ENCODE peak calls at places on chromosome 5, in four cellular contexts. K, H, E and X are unnamed samples.
A peak's percentile ranks its signal among the peaks of the same experiment; 100 is the strongest.

GRCh38 chr5:102589661-102590060 is 90.9 kb upstream of the SLCO6A1 start:
- DNase-seq in K (no peak), H (no peak), E (no peak), X (peak; percentile 24)

GRCh38 chr5:76221311-76221710 is 138.1 kb downstream of the SV2C start:
- DNase-seq in K (no peak), H (no peak), E (no peak), X (no peak)

GRCh38 chr5:143826909-143827514 is 15.1 kb downstream of the HMHB1 start:
- DNase-seq in K (peak; percentile 19), H (no peak), E (no peak), X (peak; percentile 37)

GRCh38 chr5:137758719-137759312 is 4.7 kb upstream of the HNRNPA0 start:
- DNase-seq in K (no peak), H (no peak), E (no peak), X (no peak)

GRCh38 chr5:177473461-177473991 is at the start of gene DBN1:
- DNase-seq in K (peak; percentile 89), H (no peak), E (no peak), X (no peak)

GRCh38 chr5:148619484-148619883 is 34.8 kb downstream of the HTR4 start:
- DNase-seq in K (no peak), H (no peak), E (no peak), X (no peak)

GRCh38 chr5:167840736-167841135 is 450.7 kb upstream of the WWC1 start:
- DNase-seq in K (no peak), H (no peak), E (no peak), X (no peak)

GRCh38 chr5:151068571-151069197 is 12.2 kb downstream of the TNIP1 start:
- DNase-seq in K (no peak), H (no peak), E (no peak), X (no peak)

GRCh38 chr5:107425541-107426031 is 245.2 kb downstream of the EFNA5 start:
- DNase-seq in K (no peak), H (peak; percentile 36), E (no peak), X (peak; percentile 80)

GRCh38 chr5:61416410-61416809 is 84.4 kb downstream of the ZSWIM6 start:
- DNase-seq in K (no peak), H (peak; percentile 34), E (no peak), X (no peak)

GRCh38 chr5:149134778-149135169 is 6.5 kb upstream of the ABLIM3 start:
- DNase-seq in K (no peak), H (no peak), E (no peak), X (no peak)

GRCh38 chr5:96843140-96843539 is 33.2 kb upstream of the ERAP2 start:
- DNase-seq in K (no peak), H (no peak), E (no peak), X (no peak)

GRCh38 chr5:157252741-157253465 is 13.0 kb upstream of the CYFIP2 start:
- DNase-seq in K (no peak), H (no peak), E (no peak), X (peak; percentile 18)

GRCh38 chr5:167478156-167478555 is 813.3 kb upstream of the WWC1 start:
- DNase-seq in K (no peak), H (no peak), E (peak; percentile 24), X (peak; percentile 46)

GRCh38 chr5:29042152-29042551 is 2003.8 kb upstream of the CDH9 start:
- DNase-seq in K (no peak), H (no peak), E (no peak), X (no peak)

GRCh38 chr5:95644351-95645042 is 2.1 kb upstream of the RFESD start:
- DNase-seq in K (peak; percentile 77), H (peak; percentile 72), E (no peak), X (peak; percentile 47)

GRCh38 chr5:1244976-1245375 is 19.8 kb downstream of the SLC6A18 start:
- DNase-seq in K (no peak), H (no peak), E (no peak), X (no peak)

GRCh38 chr5:74579215-74579614 is 61.3 kb downstream of the ENC1 start:
- DNase-seq in K (no peak), H (no peak), E (no peak), X (peak; percentile 95)

GRCh38 chr5:113433071-113433470 is 1.7 kb downstream of the TSSK1B start:
- DNase-seq in K (no peak), H (no peak), E (no peak), X (no peak)

GRCh38 chr5:38835887-38836286 is 9.9 kb upstream of the OSMR start:
- DNase-seq in K (no peak), H (no peak), E (no peak), X (peak; percentile 34)

GRCh38 chr5:149667084-149667826 is 62.9 kb upstream of the PPARGC1B start:
- DNase-seq in K (peak; percentile 24), H (peak; percentile 57), E (no peak), X (peak; percentile 29)

GRCh38 chr5:116411101-116411571 is 163.5 kb downstream of the SEMA6A start:
- DNase-seq in K (no peak), H (no peak), E (no peak), X (peak; percentile 32)

GRCh38 chr5:90558344-90559192 is at the start of gene ADGRV1:
- DNase-seq in K (peak; percentile 94), H (peak; percentile 86), E (no peak), X (peak; percentile 76)

GRCh38 chr5:109939109-109939682 is 249.5 kb downstream of the MAN2A1 start:
- DNase-seq in K (no peak), H (no peak), E (no peak), X (peak; percentile 42)

GRCh38 chr5:95712347-95712958 is 18.7 kb upstream of the RHOBTB3 start:
- DNase-seq in K (peak; percentile 82), H (peak; percentile 97), E (no peak), X (peak; percentile 97)

GRCh38 chr5:115396698-115397097 is 100.2 kb upstream of the CCDC112 start:
- DNase-seq in K (no peak), H (no peak), E (no peak), X (no peak)

GRCh38 chr5:155514105-155514563 is 500.6 kb downstream of the KIF4B start:
- DNase-seq in K (peak; percentile 61), H (no peak), E (no peak), X (no peak)

GRCh38 chr5:6781711-6782110 is 68.5 kb downstream of the TENT4A start:
- DNase-seq in K (no peak), H (no peak), E (no peak), X (peak; percentile 40)

GRCh38 chr5:99702565-99702964 is 773.8 kb upstream of the CHD1 start:
- DNase-seq in K (no peak), H (no peak), E (no peak), X (no peak)

GRCh38 chr5:113274836-113275414 is 159.9 kb downstream of the TSSK1B start:
- DNase-seq in K (no peak), H (no peak), E (no peak), X (no peak)

GRCh38 chr5:151221574-151221973 is 2.3 kb downstream of the CCDC69 start:
- DNase-seq in K (no peak), H (no peak), E (no peak), X (peak; percentile 33)

GRCh38 chr5:4700082-4700481 is 440.0 kb upstream of the ADAMTS16 start:
- DNase-seq in K (peak; percentile 78), H (no peak), E (peak; percentile 6), X (peak; percentile 71)

GRCh38 chr5:91383956-91384300 is 811 bp upstream of the ARRDC3 start:
- DNase-seq in K (peak; percentile 39), H (no peak), E (no peak), X (peak; percentile 28)

GRCh38 chr5:41843456-41844112 is 26.6 kb downstream of the OXCT1 start:
- DNase-seq in K (peak; percentile 82), H (peak; percentile 37), E (peak; percentile 77), X (peak; percentile 84)

GRCh38 chr5:55230086-55230629 is 3.0 kb upstream of the MCIDAS start:
- DNase-seq in K (no peak), H (no peak), E (no peak), X (no peak)

GRCh38 chr5:55232985-55233928 is at the start of gene CCNO:
- DNase-seq in K (peak; percentile 80), H (peak; percentile 70), E (peak; percentile 22), X (peak; percentile 78)

GRCh38 chr5:55231029-55231475 is 2.4 kb downstream of the CCNO start:
- DNase-seq in K (no peak), H (no peak), E (no peak), X (no peak)

GRCh38 chr5:55232194-55232984 is 1.0 kb downstream of the CCNO start:
- DNase-seq in K (peak; percentile 23), H (peak; percentile 29), E (no peak), X (peak; percentile 13)

GRCh38 chr5:55231476-55232193 is 1.8 kb downstream of the CCNO start:
- DNase-seq in K (peak; percentile 34), H (no peak), E (no peak), X (peak; percentile 12)
- TF ChIP-seq EZH2 in K (peak; percentile 39), H (no peak), E (no peak), X (peak; percentile 17)

GRCh38 chr5:141878771-141879759 is 855 bp upstream of the PCDH1 start:
- DNase-seq in K (peak; percentile 95), H (peak; percentile 86), E (peak; percentile 64), X (peak; percentile 69)
- TF ChIP-seq EZH2 in K (no peak), H (no peak), E (no peak), X (peak; percentile 81)

GRCh38 chr5:88691945-88692868 is 190.8 kb downstream of the MEF2C start:
- DNase-seq in K (no peak), H (no peak), E (no peak), X (peak; percentile 45)

GRCh38 chr5:88688981-88689661 is 193.9 kb downstream of the MEF2C start:
- DNase-seq in K (no peak), H (no peak), E (no peak), X (no peak)

GRCh38 chr5:88688242-88688959 is 194.6 kb downstream of the MEF2C start:
- DNase-seq in K (no peak), H (no peak), E (no peak), X (no peak)

GRCh38 chr5:88690619-88691560 is 192.1 kb downstream of the MEF2C start:
- DNase-seq in K (peak; percentile 84), H (peak; percentile 44), E (no peak), X (peak; percentile 64)

GRCh38 chr5:88689662-88690351 is 193.2 kb downstream of the MEF2C start:
- DNase-seq in K (no peak), H (no peak), E (no peak), X (no peak)
- TF ChIP-seq EZH2 in K (peak; percentile 79), H (no peak), E (no peak), X (peak; percentile 78)

GRCh38 chr5:139903450-139903804 is 107.8 kb downstream of the PSD2 start:
- DNase-seq in K (no peak), H (no peak), E (no peak), X (no peak)

GRCh38 chr5:139901971-139902370 is 106.4 kb downstream of the PSD2 start:
- DNase-seq in K (no peak), H (no peak), E (no peak), X (no peak)

GRCh38 chr5:139905401-139905800 is 109.8 kb downstream of the PSD2 start:
- DNase-seq in K (no peak), H (no peak), E (no peak), X (no peak)

GRCh38 chr5:139904566-139905400 is 109.2 kb downstream of the PSD2 start:
- DNase-seq in K (peak; percentile 31), H (no peak), E (no peak), X (no peak)

GRCh38 chr5:139903805-139904565 is 108.4 kb downstream of the PSD2 start:
- DNase-seq in K (peak; percentile 61), H (no peak), E (no peak), X (no peak)
- TF ChIP-seq EZH2 in K (peak; percentile 45), H (no peak), E (peak; percentile 65), X (peak; percentile 65)

GRCh38 chr5:140106805-140107311 is 7.1 kb upstream of the PURA start:
- DNase-seq in K (no peak), H (no peak), E (no peak), X (no peak)
- TF ChIP-seq EZH2 in K (no peak), H (no peak), E (no peak), X (no peak)